ENCODE peak calls at places on chromosomes 3 and 15, in four cellular contexts. B is CD8-positive, alpha-beta T cell; L is Caco-2; J is IMR-90. C is an unnamed sample. For H3K9me3 and H3K27me3, the result is how much of the 10 kb centered on the place peaks cover.

GRCh38 chr15:34719051-34719882 is 35.5 kb downstream of the GJD2 start:
- DNase-seq in B (no peak), L (no peak), J (no peak), C (no peak)

GRCh38 chr3:195110647-195111321 is 160.2 kb downstream of the XXYLT1 start:
- DNase-seq in B (no peak), L (no peak), J (no peak), C (no peak)

GRCh38 chr15:45630958-45631691 is 3.7 kb upstream of the SQOR start:
- DNase-seq in B (no peak), L (no peak), J (peak), C (peak)

GRCh38 chr3:33063651-33064051 is 33.3 kb downstream of the GLB1 start:
- DNase-seq in B (peak), L (no peak), J (peak), C (no peak)

GRCh38 chr3:149291178-149291577 is 42.3 kb downstream of the TM4SF18 start:
- DNase-seq in B (no peak), L (peak), J (no peak), C (no peak)

GRCh38 chr3:5055352-5056004 is 66.6 kb upstream of the ARL8B start:
- DNase-seq in B (no peak), L (no peak), J (no peak), C (no peak)

GRCh38 chr15:85276921-85277320 is 103.5 kb upstream of the AKAP13 start:
- DNase-seq in B (no peak), L (no peak), J (no peak), C (no peak)

GRCh38 chr15:91522609-91523332 is 330.7 kb upstream of the SLCO3A1 start:
- DNase-seq in B (no peak), L (no peak), J (peak), C (no peak)

GRCh38 chr3:32238027-32238815 is at the start of gene CMTM8:
- DNase-seq in B (peak), L (peak), J (no peak), C (peak)

GRCh38 chr15:79682285-79682684 is 214.5 kb downstream of the MTHFS start:
- DNase-seq in B (no peak), L (no peak), J (peak), C (peak)

GRCh38 chr15:33211409-33211808 is 16.9 kb upstream of the FMN1 start:
- DNase-seq in B (no peak), L (no peak), J (no peak), C (no peak)

GRCh38 chr3:39409514-39410136 is 3.1 kb downstream of the RPSA start:
- DNase-seq in B (no peak), L (no peak), J (no peak), C (no peak)

GRCh38 chr3:38646062-38646461 is 3.4 kb downstream of the SCN5A start:
- DNase-seq in B (no peak), L (no peak), J (no peak), C (no peak)

GRCh38 chr15:80866936-80867335 is 87.8 kb downstream of the CEMIP start:
- DNase-seq in B (no peak), L (no peak), J (no peak), C (no peak)

GRCh38 chr3:5347486-5347885 is 160.0 kb downstream of the EDEM1 start:
- DNase-seq in B (no peak), L (no peak), J (no peak), C (peak)

GRCh38 chr15:64009798-64010241 is 36.5 kb downstream of the DAPK2 start:
- DNase-seq in B (peak), L (no peak), J (peak), C (peak)

GRCh38 chr15:66008920-66009572 is 139.8 kb downstream of the RAB11A start:
- DNase-seq in B (no peak), L (no peak), J (no peak), C (peak)

GRCh38 chr3:24475945-24476344 is 18.7 kb downstream of the THRB start:
- DNase-seq in B (no peak), L (no peak), J (no peak), C (peak)

GRCh38 chr3:87167634-87168456 is 59.3 kb upstream of the CHMP2B start:
- DNase-seq in B (no peak), L (peak), J (peak), C (no peak)

GRCh38 chr15:25543156-25543555 is 104.3 kb upstream of the UBE3A start:
- DNase-seq in B (no peak), L (no peak), J (peak), C (peak)

GRCh38 chr3:152301745-152302181 is 33.0 kb downstream of the MBNL1 start:
- DNase-seq in B (no peak), L (no peak), J (no peak), C (no peak)

GRCh38 chr3:88301273-88302002 is 151.7 kb downstream of the C3orf38 start:
- DNase-seq in B (no peak), L (no peak), J (no peak), C (peak)

GRCh38 chr3:136186850-136187249 is 9.3 kb downstream of the MSL2 start:
- DNase-seq in B (no peak), L (no peak), J (peak), C (no peak)

GRCh38 chr15:35630570-35630969 is 84.6 kb upstream of the DPH6 start:
- DNase-seq in B (no peak), L (peak), J (no peak), C (no peak)

GRCh38 chr3:71114610-71115009 is 468.9 kb downstream of the FOXP1 start:
- DNase-seq in B (no peak), L (no peak), J (no peak), C (no peak)

GRCh38 chr15:28902856-28903255 is 17.1 kb downstream of the APBA2 start:
- DNase-seq in B (no peak), L (no peak), J (no peak), C (no peak)

GRCh38 chr3:155352900-155353490 is 59.5 kb upstream of the STRIT1 start:
- DNase-seq in B (no peak), L (peak), J (peak), C (no peak)

GRCh38 chr3:147383617-147384016 is 22.7 kb downstream of the ZIC4 start:
- DNase-seq in B (no peak), L (no peak), J (no peak), C (no peak)

GRCh38 chr15:78739996-78740903 is 71.0 kb downstream of the ADAMTS7 start:
- DNase-seq in B (no peak), L (peak), J (peak), C (peak)

GRCh38 chr15:45253330-45253729 is 1.3 kb downstream of the SLC28A2 start:
- DNase-seq in B (no peak), L (no peak), J (no peak), C (no peak)

GRCh38 chr15:60918234-60918964 is 310.7 kb downstream of the RORA start:
- DNase-seq in B (no peak), L (peak), J (no peak), C (no peak)

GRCh38 chr3:89488800-89489580 is 381.6 kb downstream of the EPHA3 start:
- DNase-seq in B (no peak), L (no peak), J (no peak), C (no peak)

GRCh38 chr15:90902996-90903732 is at the start of gene MAN2A2:
- DNase-seq in B (peak), L (peak), J (peak), C (peak)

GRCh38 chr3:196941846-196942225 is 492 bp downstream of the NCBP2 start:
- DNase-seq in B (peak), L (no peak), J (peak), C (peak)

GRCh38 chr3:142175478-142175877 is 26.1 kb upstream of the TFDP2 start:
- DNase-seq in B (no peak), L (no peak), J (no peak), C (no peak)

GRCh38 chr3:194139085-194139976 is 3.4 kb downstream of the HES1 start:
- DNase-seq in B (no peak), L (peak), J (peak), C (peak)

GRCh38 chr15:35757790-35758189 is 211.8 kb upstream of the DPH6 start:
- DNase-seq in B (no peak), L (no peak), J (no peak), C (no peak)

GRCh38 chr3:50994537-50994936 is 319.8 kb downstream of the DOCK3 start:
- DNase-seq in B (no peak), L (no peak), J (no peak), C (no peak)
- H3K9me3 ChIP-seq in B (under half), L (under half), J (under half), C (under half)

GRCh38 chr15:71008250-71008870 is 106.9 kb upstream of the THSD4 start:
- DNase-seq in B (no peak), L (no peak), J (no peak), C (no peak)

GRCh38 chr15:71010439-71010838 is 104.8 kb upstream of the THSD4 start:
- DNase-seq in B (no peak), L (no peak), J (no peak), C (no peak)

GRCh38 chr15:71010997-71011396 is 104.3 kb upstream of the THSD4 start:
- DNase-seq in B (no peak), L (no peak), J (no peak), C (no peak)

GRCh38 chr15:71013446-71013845 is 101.8 kb upstream of the THSD4 start:
- DNase-seq in B (no peak), L (no peak), J (peak), C (no peak)

GRCh38 chr15:71011503-71012155 is 103.6 kb upstream of the THSD4 start:
- DNase-seq in B (no peak), L (peak), J (peak), C (peak)
- H3K4me3 ChIP-seq in B (no peak), L (no peak), J (no peak), C (no peak)

GRCh38 chr3:138949002-138949418 is 2.0 kb downstream of the FOXL2NB start:
- DNase-seq in B (no peak), L (no peak), J (no peak), C (no peak)

GRCh38 chr3:138950006-138950644 is 3.1 kb downstream of the FOXL2NB start:
- DNase-seq in B (no peak), L (no peak), J (peak), C (peak)

GRCh38 chr3:138949445-138950005 is 2.5 kb downstream of the FOXL2NB start:
- DNase-seq in B (no peak), L (no peak), J (no peak), C (no peak)

GRCh38 chr3:138947303-138948121 is 495 bp downstream of the FOXL2NB start:
- DNase-seq in B (no peak), L (no peak), J (no peak), C (no peak)

GRCh38 chr3:138948371-138949001 is 1.5 kb downstream of the FOXL2NB start:
- DNase-seq in B (no peak), L (no peak), J (no peak), C (no peak)
- H3K27me3 ChIP-seq in B (under half), L (under half), J (half or more), C (under half)

DNA sequence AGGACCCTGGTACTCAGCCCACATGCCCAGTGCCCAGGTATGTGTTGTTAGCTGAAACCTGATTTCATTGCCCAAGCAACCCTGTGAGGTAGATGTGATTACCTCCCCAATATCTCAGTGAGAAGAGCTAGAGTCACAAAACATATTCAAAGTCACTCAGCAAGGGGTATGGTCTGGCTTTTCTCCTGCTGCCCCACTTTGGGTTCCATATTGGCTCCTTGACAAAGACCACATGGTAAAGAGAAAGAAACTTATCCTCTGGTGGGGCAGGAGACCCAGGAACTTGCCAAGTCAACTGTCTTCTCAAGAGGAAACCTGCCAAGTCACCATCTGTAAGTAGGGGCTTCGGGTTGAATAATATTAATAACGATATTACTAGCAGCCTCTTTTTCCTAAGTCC is 148.3 kb upstream of the LMCD1 start:
- DNase-seq in B (no peak), L (no peak), J (no peak), C (no peak)
- H3K9me3 ChIP-seq in B (under half), L (under half), J (under half), C (under half)

GRCh38 chr15:56243774-56244236 is at the start of gene RFX7:
- DNase-seq in B (peak), L (peak), J (peak), C (peak)

GRCh38 chr15:56240390-56240789 is 3.3 kb downstream of the RFX7 start:
- DNase-seq in B (no peak), L (no peak), J (no peak), C (no peak)

GRCh38 chr15:56242576-56243116 is 1.0 kb downstream of the RFX7 start:
- DNase-seq in B (no peak), L (no peak), J (no peak), C (no peak)

GRCh38 chr15:56243117-56243773 is 434 bp downstream of the RFX7 start:
- DNase-seq in B (peak), L (peak), J (peak), C (peak)

GRCh38 chr15:56241374-56242085 is 2.1 kb downstream of the RFX7 start:
- DNase-seq in B (no peak), L (no peak), J (peak), C (no peak)
- H3K4me3 ChIP-seq in B (no peak), L (no peak), J (peak), C (peak)

GRCh38 chr15:50137893-50138292 is 18.9 kb upstream of the ATP8B4 start:
- DNase-seq in B (no peak), L (no peak), J (peak), C (no peak)
- H3K27me3 ChIP-seq in B (under half), L (under half), J (under half), C (under half)

GRCh38 chr3:52811452-52812011 is 16.9 kb downstream of the ITIH3 start:
- DNase-seq in B (no peak), L (peak), J (no peak), C (no peak)

GRCh38 chr3:52810923-52811322 is 16.3 kb downstream of the ITIH3 start:
- DNase-seq in B (no peak), L (no peak), J (no peak), C (no peak)

GRCh38 chr3:52816654-52817053 is 13.8 kb downstream of the ITIH4 start:
- DNase-seq in B (no peak), L (no peak), J (no peak), C (no peak)

GRCh38 chr3:52817221-52817620 is 13.3 kb downstream of the ITIH4 start:
- DNase-seq in B (no peak), L (no peak), J (no peak), C (no peak)

GRCh38 chr3:52813810-52814209 is 16.7 kb downstream of the ITIH4 start:
- DNase-seq in B (no peak), L (no peak), J (no peak), C (no peak)
- H3K9me3 ChIP-seq in B (under half), L (under half), J (under half), C (under half)

C was measured in MG63.